ENCODE peak calls at places on chromosomes 11 and 22, in five cellular contexts. X is stimulated activated CD8-positive, alpha-beta memory T cell treated with anti-CD3 and anti-CD28 coated beads, Interleukin-7, amount 100 ng/mL, for 24 hours; J is DMS153; R is posterior vena cava; Y is NCI-H146. O is an unnamed sample.

GRCh38 chr22:39428597-39429071 is 28.2 kb upstream of the MGAT3 start:
- DNase-seq in X (no peak), J (no peak), R (peak), Y (peak), O (no peak)

GRCh38 chr11:119381186-119381988 is at the start of gene USP2:
- DNase-seq in X (peak), J (peak), R (peak), Y (peak), O (peak)

GRCh38 chr11:100639140-100639539 is 47.9 kb upstream of the ARHGAP42 start:
- DNase-seq in X (no peak), J (no peak), R (no peak), Y (no peak), O (peak)

GRCh38 chr22:29954203-29954855 is 71.4 kb downstream of the MTMR3 start:
- DNase-seq in X (no peak), J (no peak), R (no peak), Y (no peak), O (no peak)

GRCh38 chr11:11396290-11397042 is 43.4 kb upstream of the CSNK2A3 start:
- DNase-seq in X (no peak), J (no peak), R (no peak), Y (no peak), O (peak)

GRCh38 chr11:111530091-111530490 is 10.4 kb upstream of the LAYN start:
- DNase-seq in X (no peak), J (no peak), R (no peak), Y (no peak), O (no peak)

GRCh38 chr22:39292561-39293074 is 26.8 kb downstream of the RPL3 start:
- DNase-seq in X (no peak), J (peak), R (peak), Y (peak), O (peak)

GRCh38 chr22:19109198-19110063 is 12.8 kb downstream of the DGCR2 start:
- DNase-seq in X (no peak), J (peak), R (peak), Y (no peak), O (no peak)

GRCh38 chr11:118128821-118129474 is 23.7 kb downstream of the SCN4B start:
- DNase-seq in X (no peak), J (no peak), R (no peak), Y (no peak), O (no peak)

GRCh38 chr22:49657275-49657973 is 170.2 kb downstream of the BRD1 start:
- DNase-seq in X (peak), J (no peak), R (peak), Y (peak), O (no peak)

GRCh38 chr22:20238567-20239062 is 29.5 kb downstream of the RTN4R start:
- DNase-seq in X (peak), J (peak), R (no peak), Y (peak), O (no peak)

GRCh38 chr11:36509265-36509664 is 807 bp downstream of the TRAF6 start:
- DNase-seq in X (no peak), J (no peak), R (no peak), Y (peak), O (peak)

GRCh38 chr11:118111744-118112035 is 24.9 kb upstream of the SMIM35 start:
- DNase-seq in X (no peak), J (no peak), R (peak), Y (no peak), O (no peak)

GRCh38 chr11:837189-837989 is 4.6 kb downstream of the CD151 start:
- DNase-seq in X (no peak), J (no peak), R (no peak), Y (no peak), O (no peak)

GRCh38 chr11:95222817-95223216 is 8.2 kb downstream of the SESN3 start:
- DNase-seq in X (no peak), J (no peak), R (no peak), Y (no peak), O (no peak)

GRCh38 chr11:93411705-93412104 is 81.2 kb downstream of the DEUP1 start:
- DNase-seq in X (no peak), J (no peak), R (no peak), Y (no peak), O (no peak)

GRCh38 chr11:88405853-88406252 is 68.3 kb upstream of the CTSC start:
- DNase-seq in X (no peak), J (no peak), R (no peak), Y (no peak), O (no peak)

GRCh38 chr11:105466582-105467228 is 143.2 kb upstream of the GRIA4 start:
- DNase-seq in X (no peak), J (peak), R (no peak), Y (no peak), O (peak)

GRCh38 chr11:79396674-79397073 is 44.2 kb downstream of the TENM4 start:
- DNase-seq in X (no peak), J (no peak), R (no peak), Y (no peak), O (peak)

GRCh38 chr11:76810151-76810853 is 27.1 kb downstream of the TSKU start:
- DNase-seq in X (no peak), J (no peak), R (peak), Y (no peak), O (peak)

GRCh38 chr11:70463478-70464255 is 65.3 kb downstream of the CTTN start:
- DNase-seq in X (no peak), J (no peak), R (peak), Y (no peak), O (no peak)

GRCh38 chr22:34036936-34037335 is 116.7 kb upstream of the LARGE1 start:
- DNase-seq in X (no peak), J (no peak), R (no peak), Y (no peak), O (no peak)

GRCh38 chr11:42319926-42320325 is 860.5 kb upstream of the LRRC4C start:
- DNase-seq in X (no peak), J (no peak), R (no peak), Y (no peak), O (no peak)

GRCh38 chr22:31446208-31446607 is 43.4 kb downstream of the EIF4ENIF1 start:
- DNase-seq in X (no peak), J (no peak), R (no peak), Y (no peak), O (no peak)